ENCODE peak calls at places on chromosomes 2 and 18, in four cellular contexts. One of them, this sample, is unnamed.

GRCh38 chr2:150806336-150806735 is 318.9 kb upstream of the RND3 start:
- DNase-seq in germinal center: no peak
- DNase-seq in substantia nigra: no peak
- DNase-seq in GM04504: no peak
- DNase-seq in this sample: no peak

GRCh38 chr2:155368934-155369333 is 670.4 kb downstream of the KCNJ3 start:
- DNase-seq in GM04504: no peak
- DNase-seq in germinal center: no peak
- DNase-seq in substantia nigra: no peak
- DNase-seq in this sample: no peak

GRCh38 chr2:175883586-175884194 is 118.4 kb downstream of the LNPK start:
- DNase-seq in germinal center: no peak
- DNase-seq in substantia nigra: no peak
- DNase-seq in GM04504: no peak
- DNase-seq in this sample: no peak

GRCh38 chr2:86251840-86252266 is 52.6 kb downstream of the MRPL35 start:
- DNase-seq in GM04504: no peak
- DNase-seq in substantia nigra: no peak
- DNase-seq in germinal center: no peak
- DNase-seq in this sample: no peak

GRCh38 chr2:170739048-170739447 is 23.9 kb downstream of the SP5 start:
- DNase-seq in GM04504: peak
- DNase-seq in germinal center: no peak
- DNase-seq in substantia nigra: no peak
- DNase-seq in this sample: no peak

GRCh38 chr2:120978359-120979050 is 242.8 kb downstream of the GLI2 start:
- DNase-seq in germinal center: no peak
- DNase-seq in GM04504: no peak
- DNase-seq in substantia nigra: no peak
- DNase-seq in this sample: no peak

GRCh38 chr18:70454705-70455322 is 166.0 kb downstream of the SOCS6 start:
- DNase-seq in substantia nigra: no peak
- DNase-seq in germinal center: peak
- DNase-seq in GM04504: peak
- DNase-seq in this sample: peak

GRCh38 chr2:240981273-240981672 is 17.1 kb upstream of the SNED1 start:
- DNase-seq in GM04504: no peak
- DNase-seq in germinal center: no peak
- DNase-seq in substantia nigra: no peak
- DNase-seq in this sample: no peak

GRCh38 chr2:7011376-7012083 is 94.3 kb downstream of the RNF144A start:
- DNase-seq in germinal center: no peak
- DNase-seq in substantia nigra: no peak
- DNase-seq in GM04504: peak
- DNase-seq in this sample: no peak

GRCh38 chr2:40210344-40210967 is 241.4 kb downstream of the SLC8A1 start:
- DNase-seq in germinal center: no peak
- DNase-seq in substantia nigra: no peak
- DNase-seq in GM04504: no peak
- DNase-seq in this sample: no peak

GRCh38 chr2:206267567-206267966 is 6.9 kb upstream of the ZDBF2 start:
- DNase-seq in substantia nigra: no peak
- DNase-seq in germinal center: no peak
- DNase-seq in GM04504: no peak
- DNase-seq in this sample: no peak

GRCh38 chr2:73614997-73615396 is 27.2 kb downstream of the NAT8 start:
- DNase-seq in germinal center: no peak
- DNase-seq in GM04504: no peak
- DNase-seq in substantia nigra: no peak
- DNase-seq in this sample: no peak

GRCh38 chr2:236643480-236643879 is 73.9 kb downstream of the ACKR3 start:
- DNase-seq in GM04504: no peak
- DNase-seq in germinal center: no peak
- DNase-seq in substantia nigra: no peak
- DNase-seq in this sample: no peak

This sample was measured in CD4-positive, alpha-beta memory T cell.